ENCODE peak calls at places on chromosome 12, in nine cellular contexts. Q is breast epithelium, Z is A549, U is suprapubic skin, N is OCI-LY7, E is heart right ventricle, A is glutamatergic neuron, I is left lung, K is HCT116. C is an unnamed sample.

GRCh38 chr12:123289911-123290310 is 18.3 kb upstream of the CDK2AP1 start:
- DNase-seq in A (no peak), I (no peak), U (peak), Q (no peak), N (no peak), Z (no peak), K (no peak), E (no peak), C (no peak)

GRCh38 chr12:113424915-113425823 is 3.0 kb downstream of the SDSL start:
- DNase-seq in A (peak), E (peak), I (peak), N (peak), K (no peak), Z (peak), U (no peak), Q (no peak), C (no peak)

GRCh38 chr12:106445981-106446380 is 88.4 kb downstream of the POLR3B start:
- DNase-seq in K (no peak), E (no peak), I (no peak), A (no peak), U (no peak), N (no peak), Z (no peak), Q (no peak), C (no peak)

GRCh38 chr12:115172521-115172920 is 488.5 kb upstream of the TBX3 start:
- DNase-seq in N (no peak), K (no peak), Z (no peak), E (no peak), I (no peak), Q (no peak), A (no peak), U (no peak), C (no peak)

GRCh38 chr12:54601841-54602240 is 13.4 kb upstream of the PPP1R1A start:
- DNase-seq in K (no peak), Q (no peak), U (no peak), A (no peak), N (no peak), E (no peak), Z (no peak), I (no peak), C (no peak)

GRCh38 chr12:91774471-91774921 is 371.1 kb downstream of the BTG1 start:
- DNase-seq in Q (no peak), Z (peak), I (no peak), A (no peak), N (no peak), U (no peak), E (no peak), K (no peak), C (no peak)

GRCh38 chr12:51320695-51321320 is 3.2 kb downstream of the BIN2 start:
- DNase-seq in Q (no peak), Z (peak), N (peak), K (no peak), A (no peak), U (no peak), E (no peak), I (no peak), C (no peak)

GRCh38 chr12:53961025-53961761 is 6.5 kb downstream of the HOXC12 start:
- DNase-seq in U (peak), Q (no peak), Z (no peak), K (no peak), I (no peak), N (no peak), A (peak), E (no peak), C (peak)

GRCh38 chr12:3453947-3454675 is 36.9 kb upstream of the PRMT8 start:
- DNase-seq in N (no peak), Q (no peak), I (peak), A (no peak), E (no peak), K (peak), U (no peak), Z (peak), C (no peak)

GRCh38 chr12:49461221-49461620 is 77.6 kb upstream of the KCNH3 start:
- DNase-seq in E (no peak), U (no peak), N (no peak), K (no peak), Z (no peak), A (no peak), Q (no peak), I (no peak), C (no peak)

GRCh38 chr12:51533799-51534198 is 57.2 kb upstream of the SCN8A start:
- DNase-seq in Z (peak), I (no peak), A (no peak), E (no peak), U (no peak), K (no peak), N (no peak), Q (no peak), C (no peak)

GRCh38 chr12:110077769-110078168 is 29.4 kb upstream of the C12orf76 start:
- DNase-seq in E (no peak), Q (no peak), Z (no peak), K (no peak), I (no peak), A (no peak), U (no peak), N (no peak), C (no peak)

GRCh38 chr12:100842156-100842555 is 47.6 kb downstream of the ANO4 start:
- DNase-seq in E (no peak), U (no peak), A (no peak), K (no peak), N (no peak), Q (no peak), Z (no peak), I (no peak), C (no peak)

GRCh38 chr12:2794736-2795289 is at the start of gene FKBP4:
- DNase-seq in K (peak), I (peak), Q (peak), A (peak), Z (peak), E (peak), N (peak), U (peak), C (peak)

GRCh38 chr12:124727244-124727673 is 136.4 kb downstream of the SCARB1 start:
- DNase-seq in Z (no peak), N (no peak), E (peak), A (peak), U (peak), Q (peak), K (peak), I (peak), C (peak)

GRCh38 chr12:104190641-104191176 is 24.9 kb upstream of the TXNRD1 start:
- DNase-seq in U (no peak), K (no peak), Z (no peak), N (no peak), E (no peak), Q (no peak), A (no peak), I (no peak), C (no peak)
- TF ChIP-seq CTCF in U (no peak), K (no peak), Z (no peak), N (no peak), E (no peak), Q (no peak), A (no peak), I (no peak), C (no peak)

GRCh38 chr12:121228919-121229650 is 19.2 kb downstream of the P2RX4 start:
- DNase-seq in A (no peak), Q (no peak), Z (no peak), N (no peak), U (no peak), I (no peak), E (no peak), K (no peak), C (no peak)

GRCh38 chr12:121232163-121232562 is 22.2 kb downstream of the P2RX4 start:
- DNase-seq in K (no peak), I (no peak), Q (no peak), U (no peak), A (no peak), N (no peak), E (no peak), Z (no peak), C (peak)

GRCh38 chr12:121230538-121230907 is 20.6 kb downstream of the P2RX4 start:
- DNase-seq in Z (no peak), I (no peak), U (no peak), E (no peak), N (no peak), A (no peak), K (no peak), Q (no peak), C (no peak)

GRCh38 chr12:121233628-121234020 is 23.7 kb downstream of the P2RX4 start:
- DNase-seq in U (no peak), Q (no peak), I (no peak), A (no peak), N (no peak), E (no peak), K (no peak), Z (no peak), C (no peak)

DNA sequence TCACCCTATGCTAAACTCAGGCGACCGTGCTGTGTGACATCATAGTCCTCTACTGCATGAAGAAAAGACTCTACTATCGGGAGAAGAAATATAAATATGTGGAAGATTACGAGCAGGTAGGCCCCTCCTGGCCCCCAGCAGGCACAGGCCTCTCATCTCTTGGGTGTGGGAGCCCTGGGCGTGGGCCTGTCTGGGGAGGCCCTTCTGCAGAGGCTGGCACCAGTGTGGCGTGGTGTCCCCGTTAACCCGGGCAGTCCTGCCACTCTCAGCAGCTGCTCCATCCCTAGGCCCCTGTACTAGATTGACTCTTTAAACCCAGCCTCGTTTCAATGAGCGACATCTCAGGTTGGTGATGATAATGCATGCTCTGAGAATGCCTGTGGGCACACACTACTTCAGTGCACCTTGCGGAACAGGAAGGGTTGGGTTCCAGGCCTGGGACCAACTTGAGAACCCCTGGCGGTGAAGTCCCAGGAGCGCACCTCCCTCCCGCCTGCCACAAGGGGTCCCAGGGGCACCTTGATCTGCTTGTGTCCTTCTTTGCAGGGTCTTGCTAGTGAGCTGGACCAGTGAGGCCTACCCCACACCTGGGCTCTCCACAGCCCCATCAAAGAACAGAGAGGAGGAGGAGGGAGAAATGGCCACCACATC is 23.2 kb downstream of the P2RX4 start:
- DNase-seq in N (no peak), Q (no peak), E (no peak), K (no peak), A (no peak), Z (no peak), U (no peak), I (no peak), C (no peak)
- TF ChIP-seq CTCF in N (peak), Q (no peak), E (no peak), K (no peak), A (no peak), Z (no peak), U (no peak), I (no peak), C (no peak)

GRCh38 chr12:72957454-72957853 is 685.3 kb downstream of the TRHDE start:
- DNase-seq in N (no peak), I (no peak), Q (no peak), K (no peak), E (no peak), A (no peak), U (no peak), Z (no peak), C (no peak)
- TF ChIP-seq CTCF in N (no peak), I (no peak), Q (no peak), K (no peak), E (no peak), A (no peak), U (no peak), Z (no peak), C (no peak)

GRCh38 chr12:98743362-98743953 is 98.4 kb downstream of the APAF1 start:
- DNase-seq in E (no peak), I (no peak), K (peak), A (peak), N (peak), U (no peak), Q (no peak), Z (peak), C (no peak)
- TF ChIP-seq CTCF in E (peak), I (peak), K (peak), A (peak), N (peak), U (no peak), Q (no peak), Z (peak), C (peak)

GRCh38 chr12:12608557-12608957 is 3.1 kb upstream of the CREBL2 start:
- DNase-seq in U (no peak), N (peak), E (no peak), I (no peak), Z (peak), Q (no peak), A (no peak), K (no peak), C (no peak)
- TF ChIP-seq CTCF in U (no peak), N (peak), E (no peak), I (no peak), Z (peak), Q (no peak), A (no peak), K (no peak), C (no peak)

DNA sequence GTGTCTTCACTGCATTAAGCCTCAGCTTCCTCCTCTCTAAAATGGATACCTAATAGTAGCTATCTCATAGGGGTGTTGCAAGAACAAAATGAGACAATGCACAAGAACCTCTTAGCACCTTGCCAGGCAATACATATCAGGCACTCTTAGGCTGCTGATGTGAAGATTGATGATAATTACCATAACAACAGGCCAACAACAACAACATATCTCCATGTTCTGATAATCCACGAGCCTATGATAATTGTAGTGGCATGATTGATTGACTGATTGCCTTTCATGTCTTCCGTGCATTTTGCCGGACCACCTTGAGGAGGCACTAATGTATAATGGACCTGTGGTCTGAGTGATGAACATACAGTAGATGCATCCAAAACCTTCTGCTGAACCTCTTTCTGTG is 50.7 kb upstream of the WSCD2 start:
- DNase-seq in Q (no peak), A (no peak), K (no peak), E (no peak), Z (no peak), N (no peak), I (no peak), U (no peak), C (no peak)
- TF ChIP-seq CTCF in Q (no peak), A (no peak), K (no peak), E (no peak), Z (no peak), N (no peak), I (no peak), U (no peak), C (no peak)

GRCh38 chr12:5407457-5407856 is 24.5 kb upstream of the NTF3 start:
- DNase-seq in U (no peak), K (no peak), A (no peak), Z (no peak), N (no peak), E (no peak), I (no peak), Q (no peak), C (no peak)
- TF ChIP-seq CTCF in U (no peak), K (no peak), A (no peak), Z (no peak), N (no peak), E (no peak), I (no peak), Q (no peak), C (no peak)

DNA sequence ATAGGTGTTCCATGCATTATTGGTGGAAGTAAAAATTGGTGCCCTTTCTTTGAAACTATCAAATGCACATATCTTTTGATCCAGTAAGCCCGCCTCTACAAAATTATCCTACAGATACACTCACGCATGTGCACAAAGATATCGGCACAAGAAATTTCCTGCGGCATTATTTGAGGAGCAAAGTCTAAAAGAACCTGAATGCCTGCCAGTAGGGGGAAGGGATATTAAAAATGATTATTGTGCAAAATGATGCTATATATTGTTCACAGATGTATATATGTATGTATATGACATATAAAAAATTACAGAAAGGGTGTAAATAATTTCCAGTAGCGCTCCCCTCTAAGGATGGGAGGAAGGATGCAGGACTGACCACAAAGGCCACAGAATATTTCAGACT is 24.7 kb upstream of the ADIPOR2 start:
- DNase-seq in I (no peak), K (no peak), Q (no peak), Z (no peak), E (no peak), N (no peak), U (no peak), A (no peak), C (no peak)
- TF ChIP-seq CTCF in I (no peak), K (no peak), Q (no peak), Z (no peak), E (no peak), N (peak), U (no peak), A (no peak), C (no peak)

GRCh38 chr12:87270894-87271293 is 758.3 kb downstream of the C12orf50 start:
- DNase-seq in I (no peak), N (no peak), Z (peak), A (no peak), U (no peak), Q (no peak), E (no peak), K (no peak), C (no peak)

GRCh38 chr12:87266305-87266704 is 762.9 kb downstream of the C12orf50 start:
- DNase-seq in U (no peak), Z (peak), N (no peak), Q (no peak), A (no peak), E (no peak), I (no peak), K (no peak), C (no peak)
- TF ChIP-seq CTCF in U (no peak), Z (peak), N (no peak), Q (no peak), A (no peak), E (no peak), I (no peak), K (no peak), C (no peak)